ENCODE peak calls at places on chromosomes 5 and 9, in five cellular contexts. H is CD4-positive, alpha-beta memory T cell; J is GM23338; W is mucosa of descending colon; N is small intestine. T is an unnamed sample.

GRCh38 chr5:102800427-102800826 is 45.3 kb downstream of the PAM start:
- DNase-seq in H (no peak), J (no peak), W (no peak), N (no peak), T (no peak)

GRCh38 chr5:168681556-168682183 is 102.5 kb upstream of the PANK3 start:
- DNase-seq in H (no peak), J (no peak), W (no peak), N (peak; percentile 84), T (peak; percentile 23)

GRCh38 chr5:75734913-75735789 is 17.9 kb upstream of the POC5 start:
- DNase-seq in H (no peak), J (peak; percentile 79), W (no peak), N (peak; percentile 56), T (no peak)

GRCh38 chr5:77302247-77302646 is 91.8 kb downstream of the PDE8B start:
- DNase-seq in H (no peak), J (no peak), W (no peak), N (no peak), T (no peak)

GRCh38 chr9:21549251-21549765 is 67.2 kb upstream of the IFNE start:
- DNase-seq in H (no peak), J (no peak), W (no peak), N (peak; percentile 63), T (no peak)

GRCh38 chr5:124824637-124825158 is 78.3 kb upstream of the ZNF608 start:
- DNase-seq in H (no peak), J (no peak), W (no peak), N (peak; percentile 71), T (no peak)

GRCh38 chr5:149712439-149713147 is 17.5 kb upstream of the PPARGC1B start:
- DNase-seq in H (no peak), J (peak; percentile 63), W (no peak), N (no peak), T (no peak)

GRCh38 chr9:6968271-6968670 is 210.5 kb downstream of the KDM4C start:
- DNase-seq in H (no peak), J (no peak), W (no peak), N (no peak), T (no peak)

GRCh38 chr5:50623666-50624065 is 42.8 kb upstream of the PARP8 start:
- DNase-seq in H (no peak), J (peak; percentile 32), W (no peak), N (no peak), T (no peak)

GRCh38 chr5:94422819-94423218 is 195.6 kb downstream of the KIAA0825 start:
- DNase-seq in H (no peak), J (peak; percentile 14), W (no peak), N (no peak), T (no peak)

GRCh38 chr5:102433473-102433872 is 65.3 kb downstream of the SLCO6A1 start:
- DNase-seq in H (no peak), J (no peak), W (no peak), N (no peak), T (no peak)

GRCh38 chr5:103602465-103602864 is 39.9 kb upstream of the NUDT12 start:
- DNase-seq in H (no peak), J (no peak), W (no peak), N (no peak), T (no peak)

GRCh38 chr9:35774907-35775635 is 16.3 kb upstream of the NPR2 start:
- DNase-seq in H (no peak), J (peak; percentile 50), W (no peak), N (no peak), T (no peak)

GRCh38 chr9:91427873-91428272 is 4.2 kb upstream of the NFIL3 start:
- DNase-seq in H (no peak), J (no peak), W (no peak), N (no peak), T (no peak)

GRCh38 chr5:94440015-94440414 is 178.4 kb downstream of the KIAA0825 start:
- DNase-seq in H (no peak), J (no peak), W (no peak), N (no peak), T (no peak)

GRCh38 chr5:116137544-116138378 is 52.9 kb downstream of the COMMD10 start:
- DNase-seq in H (no peak), J (peak; percentile 81), W (no peak), N (peak; percentile 49), T (no peak)

GRCh38 chr5:136594416-136594815 is 229.1 kb upstream of the TRPC7 start:
- DNase-seq in H (no peak), J (no peak), W (no peak), N (no peak), T (no peak)

GRCh38 chr5:67164856-67165523 is 31.6 kb downstream of the CD180 start:
- DNase-seq in H (no peak), J (no peak), W (peak; percentile 44), N (no peak), T (no peak)

GRCh38 chr9:84996049-84996448 is 326.5 kb downstream of the NTRK2 start:
- DNase-seq in H (no peak), J (no peak), W (no peak), N (no peak), T (no peak)

GRCh38 chr5:97163360-97163764 is 19.7 kb downstream of the RIOK2 start:
- DNase-seq in H (no peak), J (no peak), W (no peak), N (no peak), T (no peak)

GRCh38 chr5:97162045-97162444 is 19.6 kb upstream of the LIX1 start:
- DNase-seq in H (peak; percentile 59), J (peak; percentile 84), W (no peak), N (peak; percentile 82), T (peak; percentile 73)

GRCh38 chr5:97157689-97158088 is 15.3 kb upstream of the LIX1 start:
- DNase-seq in H (no peak), J (no peak), W (no peak), N (no peak), T (no peak)
- H3K36me3 ChIP-seq in H (peaks cover 8% of the 10 kb centered on the region), J (peaks cover 5% of the 10 kb centered on the region), W (no peaks in the 10 kb centered on the region), N (peaks cover 3% of the 10 kb centered on the region), T (no peaks in the 10 kb centered on the region)

GRCh38 chr5:28567050-28567449 is 1528.7 kb upstream of the CDH9 start:
- DNase-seq in H (no peak), J (no peak), W (no peak), N (no peak), T (no peak)

GRCh38 chr5:28557114-28557513 is 1518.7 kb upstream of the CDH9 start:
- DNase-seq in H (no peak), J (no peak), W (no peak), N (no peak), T (no peak)

GRCh38 chr5:28561522-28561921 is 1523.1 kb upstream of the CDH9 start:
- DNase-seq in H (no peak), J (no peak), W (no peak), N (no peak), T (no peak)
- H3K4me1 ChIP-seq in H (no peaks in the 10 kb centered on the region), J (no peaks in the 10 kb centered on the region), W (no peaks in the 10 kb centered on the region), N (no peaks in the 10 kb centered on the region), T (no peaks in the 10 kb centered on the region)

GRCh38 chr5:143646961-143647360 is 165.0 kb upstream of the HMHB1 start:
- DNase-seq in H (no peak), J (no peak), W (no peak), N (no peak), T (no peak)
- H3K36me3 ChIP-seq in H (no peaks in the 10 kb centered on the region), J (no peaks in the 10 kb centered on the region), W (no peaks in the 10 kb centered on the region), N (no peaks in the 10 kb centered on the region), T (no peaks in the 10 kb centered on the region)

GRCh38 chr5:159099049-159099760 is 511 bp downstream of the EBF1 start:
- DNase-seq in H (peak; percentile 49), J (peak; percentile 61), W (peak; percentile 64), N (peak; percentile 7), T (peak; percentile 39)
- H3K4me1 ChIP-seq in H (peaks cover 35% of the 10 kb centered on the region), J (peaks cover 48% of the 10 kb centered on the region), W (peaks cover 16% of the 10 kb centered on the region), N (no peaks in the 10 kb centered on the region), T (no peaks in the 10 kb centered on the region)

DNA sequence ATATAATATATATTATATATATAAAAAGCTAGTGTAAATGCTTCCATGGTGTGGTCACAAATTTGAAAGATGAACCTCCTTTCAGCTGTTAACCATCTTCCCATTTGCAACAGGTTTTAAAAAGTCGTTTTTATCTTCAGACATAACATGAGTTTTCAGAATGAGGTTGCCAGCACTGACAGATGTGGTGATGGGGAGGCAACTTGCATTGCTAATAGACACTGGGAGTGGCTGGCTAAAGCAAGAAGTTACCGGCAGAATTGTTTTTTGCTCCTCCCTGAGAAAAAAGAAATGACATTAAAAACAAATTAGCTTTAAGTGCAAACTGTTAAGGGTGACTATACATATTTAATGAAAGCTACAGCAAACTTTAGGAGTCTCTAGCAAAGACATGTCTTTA is 21.2 kb upstream of the PDCL start:
- DNase-seq in H (no peak), J (no peak), W (no peak), N (no peak), T (no peak)
- H3K36me3 ChIP-seq in H (peaks cover 26% of the 10 kb centered on the region), J (peaks cover 50% of the 10 kb centered on the region), W (peaks cover 5% of the 10 kb centered on the region), N (peaks cover 9% of the 10 kb centered on the region), T (no peaks in the 10 kb centered on the region)

GRCh38 chr5:172868436-172868923 is 34.4 kb downstream of the ERGIC1 start:
- DNase-seq in H (no peak), J (no peak), W (no peak), N (no peak), T (no peak)
- H3K4me1 ChIP-seq in H (peaks cover 4% of the 10 kb centered on the region), J (peaks cover 86% of the 10 kb centered on the region), W (peaks cover 3% of the 10 kb centered on the region), N (no peaks in the 10 kb centered on the region), T (peaks cover 53% of the 10 kb centered on the region)

GRCh38 chr9:137820161-137820855 is 57.3 kb upstream of the CACNA1B start:
- DNase-seq in H (no peak), J (no peak), W (no peak), N (no peak), T (no peak)
- H3K36me3 ChIP-seq in H (peaks cover 42% of the 10 kb centered on the region), J (peaks cover 33% of the 10 kb centered on the region), W (no peaks in the 10 kb centered on the region), N (peaks cover 26% of the 10 kb centered on the region), T (no peaks in the 10 kb centered on the region)

GRCh38 chr5:140142246-140142645 is 16.5 kb downstream of the IGIP start:
- DNase-seq in H (no peak), J (no peak), W (no peak), N (no peak), T (no peak)
- H3K4me1 ChIP-seq in H (peaks cover 12% of the 10 kb centered on the region), J (no peaks in the 10 kb centered on the region), W (peaks cover 6% of the 10 kb centered on the region), N (peaks cover 35% of the 10 kb centered on the region), T (no peaks in the 10 kb centered on the region)

GRCh38 chr9:114362394-114362793 is 25.4 kb downstream of the AKNA start:
- DNase-seq in H (no peak), J (no peak), W (no peak), N (no peak), T (no peak)
- H3K36me3 ChIP-seq in H (peaks cover 88% of the 10 kb centered on the region), J (peaks cover 22% of the 10 kb centered on the region), W (peaks cover 37% of the 10 kb centered on the region), N (peaks cover 32% of the 10 kb centered on the region), T (no peaks in the 10 kb centered on the region)

T was measured in uterus.